ENCODE peak calls at places on chromosome 2, in four cellular contexts. N, Z, O and G are unnamed samples. For H3K36me3 and H3K27me3, the result is how much of the 10 kb centered on the place peaks cover.

GRCh38 chr2:20635096-20635475 is 15.8 kb downstream of the HS1BP3 start:
- DNase-seq in N (no peak), Z (peak), O (no peak), G (no peak)

GRCh38 chr2:200077210-200077650 is 121.8 kb downstream of the MAIP1 start:
- DNase-seq in N (no peak), Z (no peak), O (peak), G (no peak)

GRCh38 chr2:111642576-111643327 is 241.2 kb downstream of the ANAPC1 start:
- DNase-seq in N (no peak), Z (no peak), O (no peak), G (no peak)

GRCh38 chr2:10400568-10400977 is 47.6 kb downstream of the ODC1 start:
- DNase-seq in N (no peak), Z (peak), O (peak), G (no peak)

GRCh38 chr2:241741016-241741415 is 6.6 kb downstream of the D2HGDH start:
- DNase-seq in N (no peak), Z (no peak), O (no peak), G (no peak)

GRCh38 chr2:215841175-215841816 is 172.1 kb downstream of the MREG start:
- DNase-seq in N (no peak), Z (peak), O (no peak), G (no peak)

GRCh38 chr2:6773007-6773693 is 92.6 kb downstream of the CMPK2 start:
- DNase-seq in N (peak), Z (peak), O (peak), G (no peak)

GRCh38 chr2:17892726-17893534 is 14.5 kb downstream of the KCNS3 start:
- DNase-seq in N (no peak), Z (peak), O (no peak), G (no peak)

GRCh38 chr2:226772389-226773179 is 27.0 kb downstream of the IRS1 start:
- DNase-seq in N (no peak), Z (no peak), O (no peak), G (no peak)

GRCh38 chr2:99066602-99067001 is 74.9 kb upstream of the C2orf15 start:
- DNase-seq in N (no peak), Z (peak), O (peak), G (no peak)

DNA sequence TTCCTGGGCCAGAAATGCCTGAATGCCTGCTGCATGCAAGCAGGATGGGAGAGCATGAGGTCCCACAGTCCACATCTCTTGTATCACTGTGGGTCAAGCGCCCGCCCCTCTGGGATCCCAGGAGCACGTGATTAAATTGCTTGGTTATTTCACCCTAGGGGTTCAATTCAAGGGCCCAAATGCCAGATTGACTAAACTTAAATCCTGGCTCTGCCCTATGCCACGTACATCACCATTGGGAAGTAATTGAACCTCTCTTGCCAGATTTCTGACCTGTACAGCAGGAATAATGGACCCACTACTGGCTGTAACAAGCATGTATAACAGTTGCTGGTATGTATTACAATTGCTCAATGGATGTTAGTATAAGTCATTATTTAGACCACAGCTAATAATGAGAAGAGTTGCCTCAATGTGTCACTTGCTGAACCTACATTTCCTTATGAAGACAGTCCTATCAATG is 19.9 kb downstream of the FHL2 start:
- DNase-seq in N (no peak), Z (no peak), O (no peak), G (no peak)
- H3K36me3 ChIP-seq in N (under half), Z (under half), O (under half), G (under half)

DNA sequence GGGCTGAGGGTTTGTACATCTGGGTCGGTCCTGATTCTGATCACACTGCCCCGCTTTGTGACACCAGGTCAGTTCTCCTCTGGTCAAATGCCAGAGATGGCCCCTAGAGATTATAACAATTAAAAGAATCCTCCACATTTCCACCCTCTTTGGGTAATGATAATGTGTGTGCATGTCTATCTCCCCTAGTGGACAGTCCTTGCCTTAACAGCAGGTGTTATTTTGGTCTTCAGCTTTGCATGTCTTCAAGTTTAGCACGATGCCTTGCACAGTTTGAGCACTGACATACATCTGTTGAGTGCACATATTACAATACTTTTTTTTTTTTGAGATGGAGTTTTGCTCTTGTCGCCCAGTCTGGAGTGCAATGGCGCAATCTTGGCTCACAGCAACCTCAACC is 25.7 kb upstream of the COX7A2L start:
- DNase-seq in N (no peak), Z (peak), O (no peak), G (no peak)
- TF ChIP-seq CTCF in N (peak), Z (no peak), O (peak), G (no peak)

DNA sequence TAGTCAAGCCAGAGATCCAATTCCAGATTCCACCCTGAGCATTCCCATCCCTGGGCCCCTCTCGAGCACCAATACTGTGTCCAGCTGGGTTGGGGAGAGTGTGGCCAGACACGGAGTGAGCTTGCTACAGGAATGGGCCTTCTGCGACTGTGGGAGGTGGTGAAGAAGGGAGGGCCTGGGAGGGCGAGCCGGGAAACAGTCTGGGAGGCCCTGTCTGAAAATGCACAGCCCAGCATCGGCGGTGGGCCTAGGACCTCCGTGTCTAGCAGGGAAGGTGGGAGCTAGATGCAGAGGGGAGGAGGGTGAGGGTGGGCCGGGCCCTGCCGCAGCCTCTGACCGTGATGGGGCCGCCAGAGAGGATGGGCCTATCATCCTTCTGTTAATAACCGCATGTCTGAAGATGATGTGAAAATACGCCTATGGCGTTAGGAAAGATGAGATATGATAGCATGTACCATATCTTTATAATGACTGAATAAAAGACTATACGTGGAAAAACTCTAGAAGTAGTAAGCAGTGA is 1.9 kb upstream of the OTOS start:
- DNase-seq in N (no peak), Z (no peak), O (no peak), G (no peak)
- H3K27me3 ChIP-seq in N (under half), Z (under half), O (under half), G (under half)

DNA sequence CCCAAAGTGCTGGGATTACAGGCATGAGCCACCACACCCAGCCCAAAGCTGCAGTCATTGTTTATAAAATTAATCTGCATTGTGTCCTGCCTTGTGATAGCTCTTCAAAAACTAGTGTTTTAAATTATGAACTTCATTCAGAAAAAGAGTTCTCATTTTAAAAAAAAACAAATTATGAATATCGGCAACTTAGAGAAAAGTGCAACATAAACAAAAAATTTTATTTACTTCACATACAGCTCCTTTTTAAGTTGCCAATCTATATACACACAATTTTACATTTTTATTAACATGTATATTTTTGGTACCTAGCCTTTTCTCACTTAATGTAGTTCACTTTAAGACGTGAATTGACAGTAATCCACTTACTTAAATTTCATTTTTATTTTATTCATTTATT is 46.9 kb downstream of the GEMIN6 start:
- DNase-seq in N (no peak), Z (no peak), O (no peak), G (no peak)
- H3K36me3 ChIP-seq in N (under half), Z (under half), O (under half), G (under half)

DNA sequence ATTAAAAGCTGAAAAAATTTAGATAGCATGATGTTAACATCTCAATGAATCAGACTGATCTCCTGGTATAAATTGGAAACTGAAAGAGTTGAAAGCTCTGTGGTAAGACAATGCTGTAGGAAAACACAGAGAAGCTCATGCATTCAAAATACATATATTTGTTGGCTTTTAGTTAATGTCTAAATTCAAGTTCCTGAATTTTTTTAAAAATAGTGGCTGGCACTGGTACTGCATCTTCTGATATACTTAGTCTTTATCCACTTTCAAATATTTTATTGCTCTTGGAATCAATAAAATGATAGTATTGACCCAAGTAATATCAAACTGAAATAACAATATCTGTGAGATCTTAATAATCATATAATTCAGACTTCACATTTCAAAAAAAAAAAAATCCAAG is 151.4 kb upstream of the FIGN start:
- DNase-seq in N (no peak), Z (no peak), O (no peak), G (no peak)
- TF ChIP-seq CTCF in N (peak), Z (no peak), O (no peak), G (peak)

GRCh38 chr2:229141626-229142025 is 129.5 kb downstream of the PID1 start:
- DNase-seq in N (no peak), Z (no peak), O (no peak), G (no peak)
- H3K27me3 ChIP-seq in N (under half), Z (under half), O (under half), G (under half)

DNA sequence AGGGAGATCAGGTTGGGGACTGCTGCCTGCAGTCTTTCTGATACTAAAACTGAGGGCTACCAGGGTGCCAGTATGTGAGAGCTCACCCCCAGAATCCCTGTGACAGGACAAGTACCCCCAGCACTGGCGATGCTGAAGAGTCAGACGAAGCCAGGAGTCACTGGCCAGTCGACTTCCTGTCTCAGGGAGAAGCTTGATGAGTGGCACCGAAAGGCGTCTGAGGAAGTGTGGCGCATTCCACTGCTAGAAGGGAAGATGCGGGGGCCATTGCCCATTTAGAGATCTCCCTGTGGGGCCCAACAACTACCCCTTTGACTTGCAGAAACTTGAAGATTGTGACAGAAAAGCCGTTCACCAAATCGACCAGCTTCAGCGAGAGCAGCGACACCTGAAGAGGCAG is 22.0 kb downstream of the MXD1 start:
- DNase-seq in N (no peak), Z (no peak), O (no peak), G (no peak)
- H3K36me3 ChIP-seq in N (under half), Z (under half), O (under half), G (under half)

GRCh38 chr2:15061268-15061667 is 428.8 kb downstream of the LRATD1 start:
- DNase-seq in N (no peak), Z (no peak), O (no peak), G (no peak)

GRCh38 chr2:15058628-15059157 is 426.2 kb downstream of the LRATD1 start:
- DNase-seq in N (no peak), Z (no peak), O (no peak), G (no peak)

GRCh38 chr2:15053542-15053941 is 421.0 kb downstream of the LRATD1 start:
- DNase-seq in N (no peak), Z (no peak), O (no peak), G (no peak)

GRCh38 chr2:15059870-15060617 is 427.5 kb downstream of the LRATD1 start:
- DNase-seq in N (no peak), Z (no peak), O (no peak), G (no peak)

DNA sequence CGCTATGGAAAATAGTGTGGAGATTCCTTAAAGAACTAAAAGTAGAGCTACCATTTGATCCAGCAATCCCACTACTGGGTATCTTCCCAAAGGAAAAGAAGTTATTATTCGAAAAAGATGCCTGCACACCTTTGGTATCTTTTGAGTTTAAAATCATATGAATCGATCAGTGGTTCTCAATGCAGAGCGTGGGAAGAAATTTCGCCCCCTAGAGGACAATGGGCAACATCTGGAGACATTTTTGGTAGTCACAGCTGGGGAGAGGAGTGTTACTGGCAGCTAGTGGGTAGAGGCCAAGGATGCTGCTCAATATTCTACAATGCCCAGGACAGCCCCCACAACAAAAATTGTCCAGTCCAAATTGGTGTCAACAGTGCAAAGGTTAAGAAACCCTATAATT is 425.5 kb downstream of the LRATD1 start:
- DNase-seq in N (no peak), Z (no peak), O (no peak), G (no peak)
- TF ChIP-seq CTCF in N (no peak), Z (no peak), O (no peak), G (no peak)

GRCh38 chr2:70861774-70862644 is 26.4 kb upstream of the CD207 start:
- DNase-seq in N (peak), Z (peak), O (peak), G (no peak)
- H3K27me3 ChIP-seq in N (under half), Z (under half), O (under half), G (under half)